ENCODE peak calls at places on chromosomes 3 and 15, in four cellular contexts. G, N, V and L are unnamed samples.

GRCh38 chr15:54187325-54187724 is 209.1 kb downstream of the UNC13C start:
- DNase-seq in G (peak; percentile 71), N (no peak), V (no peak), L (no peak)

GRCh38 chr3:85567074-85567676 is 608.4 kb downstream of the CADM2 start:
- DNase-seq in G (peak; percentile 52), N (peak; percentile 23), V (peak; percentile 84), L (peak; percentile 82)

GRCh38 chr15:72786946-72787345 is 3.4 kb upstream of the ADPGK start:
- DNase-seq in G (no peak), N (no peak), V (no peak), L (no peak)

GRCh38 chr3:151539599-151539998 is 78.7 kb upstream of the IGSF10 start:
- DNase-seq in G (no peak), N (no peak), V (no peak), L (no peak)

GRCh38 chr3:145628211-145628610 is 532.8 kb downstream of the PLOD2 start:
- DNase-seq in G (no peak), N (no peak), V (no peak), L (no peak)

GRCh38 chr3:87175662-87176230 is 51.4 kb upstream of the CHMP2B start:
- DNase-seq in G (no peak), N (no peak), V (no peak), L (no peak)

GRCh38 chr15:100667405-100668320 is 65.3 kb downstream of the ASB7 start:
- DNase-seq in G (no peak), N (peak; percentile 28), V (no peak), L (no peak)

GRCh38 chr15:37094542-37095196 is 5.7 kb downstream of the MEIS2 start:
- DNase-seq in G (no peak), N (no peak), V (no peak), L (no peak)

GRCh38 chr3:151864423-151865101 is 8.9 kb upstream of the SUCNR1 start:
- DNase-seq in G (no peak), N (no peak), V (no peak), L (no peak)

GRCh38 chr3:171772427-171773056 is 37.7 kb downstream of the PLD1 start:
- DNase-seq in G (peak; percentile 67), N (no peak), V (peak; percentile 84), L (peak; percentile 87)

GRCh38 chr3:189049458-189050231 is 122.1 kb upstream of the TPRG1 start:
- DNase-seq in G (peak; percentile 77), N (no peak), V (peak; percentile 32), L (peak; percentile 68)

GRCh38 chr3:177080122-177080521 is 117.2 kb downstream of the TBL1XR1 start:
- DNase-seq in G (no peak), N (no peak), V (no peak), L (no peak)

GRCh38 chr3:52429031-52429430 is 15.9 kb downstream of the SEMA3G start:
- DNase-seq in G (no peak), N (no peak), V (no peak), L (no peak)

GRCh38 chr3:30964612-30965011 is 70.2 kb upstream of the GADL1 start:
- DNase-seq in G (peak; percentile 88), N (no peak), V (no peak), L (no peak)

GRCh38 chr15:59691194-59691805 is 2.2 kb upstream of the BNIP2 start:
- DNase-seq in G (peak; percentile 71), N (no peak), V (peak; percentile 26), L (no peak)

GRCh38 chr15:94206463-94207167 is 24.7 kb upstream of the MCTP2 start:
- DNase-seq in G (no peak), N (no peak), V (no peak), L (no peak)

GRCh38 chr3:32725721-32726120 is 40.7 kb downstream of the CNOT10 start:
- DNase-seq in G (no peak), N (no peak), V (no peak), L (no peak)

GRCh38 chr3:120404876-120405275 is 45.9 kb downstream of the FSTL1 start:
- DNase-seq in G (no peak), N (no peak), V (no peak), L (no peak)

GRCh38 chr15:74233864-74234597 is 2.1 kb upstream of the CCDC33 start:
- DNase-seq in G (no peak), N (no peak), V (no peak), L (peak; percentile 61)

GRCh38 chr3:167184511-167184910 is 195.6 kb downstream of the ZBBX start:
- DNase-seq in G (no peak), N (no peak), V (peak; percentile 64), L (peak; percentile 82)

GRCh38 chr15:82047493-82048446 is 2.0 kb upstream of the MEX3B start:
- DNase-seq in G (no peak), N (no peak), V (peak; percentile 84), L (no peak)

GRCh38 chr15:27017168-27017809 is 46.3 kb downstream of the GABRG3 start:
- DNase-seq in G (peak; percentile 65), N (no peak), V (peak; percentile 93), L (peak; percentile 96)

GRCh38 chr3:128297401-128298138 is 144.3 kb downstream of the EEFSEC start:
- DNase-seq in G (no peak), N (no peak), V (no peak), L (peak; percentile 22)

GRCh38 chr15:73287019-73287418 is 81.7 kb downstream of the HCN4 start:
- DNase-seq in G (no peak), N (no peak), V (no peak), L (no peak)

GRCh38 chr3:55858727-55859126 is 371.6 kb upstream of the WNT5A start:
- DNase-seq in G (no peak), N (no peak), V (no peak), L (no peak)

GRCh38 chr15:38809621-38810020 is 245.0 kb upstream of the RASGRP1 start:
- DNase-seq in G (no peak), N (no peak), V (no peak), L (no peak)

GRCh38 chr3:18440053-18440768 is 15.1 kb upstream of the SATB1 start:
- DNase-seq in G (no peak), N (no peak), V (no peak), L (no peak)

DNA sequence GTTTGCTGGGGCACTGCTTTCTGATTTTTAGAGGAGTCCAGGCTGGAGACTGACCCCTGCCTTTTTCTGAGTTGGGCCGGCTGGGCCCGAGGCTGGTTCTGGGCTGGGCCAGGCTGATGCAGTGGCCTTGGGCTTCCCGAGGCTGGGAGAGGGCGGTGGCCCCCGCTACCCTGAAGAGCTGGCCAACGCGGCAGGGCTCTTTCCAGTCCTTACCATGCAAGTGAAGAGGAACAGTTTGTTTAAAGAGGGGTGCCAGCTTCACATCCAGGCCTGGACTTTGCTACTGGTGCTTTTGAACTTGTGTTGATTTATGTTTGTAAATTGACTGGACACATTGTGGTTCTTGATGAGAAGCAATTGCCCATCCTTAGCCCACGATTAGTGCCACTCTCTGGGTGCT is 15.3 kb downstream of the IGF1R start:
- DNase-seq in G (no peak), N (no peak), V (no peak), L (peak; percentile 44)
- H3K4me1 ChIP-seq in G (no peaks in the 10 kb centered on the region), N (peaks cover 100% of the 10 kb centered on the region), V (peaks cover 81% of the 10 kb centered on the region), L (peaks cover 32% of the 10 kb centered on the region)

GRCh38 chr15:22884344-22884743 is 45.9 kb downstream of the NIPA2 start:
- DNase-seq in G (no peak), N (no peak), V (peak; percentile 32), L (peak; percentile 70)
- TF ChIP-seq CTCF in G (no peak), N (peak; percentile 30), V (peak; percentile 50), L (peak; percentile 65)

GRCh38 chr3:39130693-39131265 is 22.6 kb downstream of the CSRNP1 start:
- DNase-seq in G (no peak), N (no peak), V (no peak), L (no peak)
- H3K4me1 ChIP-seq in G (peaks cover 7% of the 10 kb centered on the region), N (peaks cover 38% of the 10 kb centered on the region), V (no peaks in the 10 kb centered on the region), L (no peaks in the 10 kb centered on the region)

GRCh38 chr15:51121118-51121517 is 26.4 kb upstream of the TNFAIP8L3 start:
- DNase-seq in G (no peak), N (no peak), V (no peak), L (no peak)
- TF ChIP-seq CTCF in G (no peak), N (no peak), V (no peak), L (no peak)